ENCODE peak calls at places on chromosome 15, in five cellular contexts. R, W, Q, K and G are unnamed samples.

GRCh38 chr15:68658151-68658550 is 79.4 kb downstream of the CORO2B start:
- DNase-seq in R (no peak), W (no peak), Q (peak), K (no peak), G (no peak)

GRCh38 chr15:25345943-25346342 is 92.9 kb downstream of the UBE3A start:
- DNase-seq in R (peak), W (peak), Q (no peak), K (peak), G (peak)

GRCh38 chr15:25710184-25710583 is 152.9 kb downstream of the ATP10A start:
- DNase-seq in R (peak), W (peak), Q (no peak), K (no peak), G (peak)

GRCh38 chr15:87777054-87777498 is 479.5 kb downstream of the NTRK3 start:
- DNase-seq in R (no peak), W (peak), Q (no peak), K (peak), G (peak)

GRCh38 chr15:67033521-67033920 is 31.9 kb upstream of the SMAD3 start:
- DNase-seq in R (peak), W (no peak), Q (peak), K (no peak), G (no peak)

GRCh38 chr15:63389902-63390301 is 8.3 kb upstream of the CA12 start:
- DNase-seq in R (no peak), W (no peak), Q (peak), K (no peak), G (no peak)

GRCh38 chr15:41858756-41859155 is 20.1 kb downstream of the PLA2G4B start:
- DNase-seq in R (peak), W (no peak), Q (no peak), K (no peak), G (no peak)

GRCh38 chr15:38696120-38696727 is 131.6 kb upstream of the RASGRP1 start:
- DNase-seq in R (no peak), W (no peak), Q (no peak), K (peak), G (no peak)

GRCh38 chr15:28900892-28901586 is 15.3 kb downstream of the APBA2 start:
- DNase-seq in R (no peak), W (no peak), Q (no peak), K (no peak), G (no peak)

GRCh38 chr15:25437751-25438600 is 848 bp downstream of the UBE3A start:
- DNase-seq in R (peak), W (peak), Q (peak), K (peak), G (peak)

GRCh38 chr15:48733615-48734014 is 77.3 kb downstream of the CEP152 start:
- DNase-seq in R (no peak), W (no peak), Q (no peak), K (no peak), G (no peak)

GRCh38 chr15:98914626-98915025 is 93.0 kb downstream of the PGPEP1L start:
- DNase-seq in R (no peak), W (peak), Q (no peak), K (peak), G (no peak)

GRCh38 chr15:51853987-51854386 is 24.5 kb downstream of the TMOD3 start:
- DNase-seq in R (no peak), W (no peak), Q (no peak), K (no peak), G (no peak)

GRCh38 chr15:76711351-76711827 is 193.8 kb downstream of the SCAPER start:
- DNase-seq in R (no peak), W (no peak), Q (no peak), K (no peak), G (no peak)

GRCh38 chr15:63983071-63983711 is 63.1 kb downstream of the DAPK2 start:
- DNase-seq in R (peak), W (no peak), Q (no peak), K (no peak), G (peak)

GRCh38 chr15:52714968-52715367 is 35.8 kb upstream of the ATOSA start:
- DNase-seq in R (no peak), W (no peak), Q (no peak), K (no peak), G (no peak)

GRCh38 chr15:56286213-56286612 is 42.5 kb upstream of the RFX7 start:
- DNase-seq in R (peak), W (no peak), Q (no peak), K (no peak), G (no peak)

GRCh38 chr15:72846027-72846426 is 62.5 kb upstream of the ADPGK start:
- DNase-seq in R (no peak), W (peak), Q (no peak), K (no peak), G (no peak)

GRCh38 chr15:68595761-68596160 is 17.0 kb downstream of the CORO2B start:
- DNase-seq in R (no peak), W (no peak), Q (peak), K (no peak), G (no peak)

GRCh38 chr15:70375006-70375409 is 277.3 kb upstream of the TLE3 start:
- DNase-seq in R (no peak), W (peak), Q (no peak), K (peak), G (no peak)

GRCh38 chr15:25954398-25954797 is 91.3 kb upstream of the ATP10A start:
- DNase-seq in R (no peak), W (no peak), Q (no peak), K (no peak), G (no peak)

GRCh38 chr15:65146438-65146837 is 12.8 kb upstream of the PDCD7 start:
- DNase-seq in R (no peak), W (no peak), Q (no peak), K (no peak), G (no peak)

GRCh38 chr15:58771621-58772235 is 626 bp downstream of the MINDY2 start:
- DNase-seq in R (peak), W (peak), Q (no peak), K (peak), G (peak)

GRCh38 chr15:96181873-96182301 is 148.6 kb upstream of the NR2F2 start:
- DNase-seq in R (no peak), W (peak), Q (peak), K (peak), G (no peak)

GRCh38 chr15:94306700-94307650 is 75.6 kb downstream of the MCTP2 start:
- DNase-seq in R (no peak), W (peak), Q (no peak), K (peak), G (no peak)

GRCh38 chr15:63420333-63420741 is 38.7 kb upstream of the CA12 start:
- DNase-seq in R (no peak), W (peak), Q (no peak), K (no peak), G (no peak)

GRCh38 chr15:40985541-40986330 is 32.5 kb downstream of the CHAC1 start:
- DNase-seq in R (no peak), W (no peak), Q (no peak), K (peak), G (no peak)

GRCh38 chr15:67805008-67805681 is 20.2 kb upstream of the SKOR1 start:
- DNase-seq in R (no peak), W (no peak), Q (no peak), K (no peak), G (no peak)

GRCh38 chr15:77500986-77501385 is 80.3 kb downstream of the HMG20A start:
- DNase-seq in R (no peak), W (peak), Q (no peak), K (peak), G (no peak)

GRCh38 chr15:70596354-70597055 is 166.9 kb downstream of the UACA start:
- DNase-seq in R (no peak), W (peak), Q (no peak), K (peak), G (no peak)

GRCh38 chr15:62946940-62947339 is 95.6 kb upstream of the TPM1 start:
- DNase-seq in R (no peak), W (no peak), Q (no peak), K (no peak), G (no peak)

GRCh38 chr15:54033954-54034458 is 55.8 kb downstream of the UNC13C start:
- DNase-seq in R (no peak), W (no peak), Q (no peak), K (no peak), G (peak)

DNA sequence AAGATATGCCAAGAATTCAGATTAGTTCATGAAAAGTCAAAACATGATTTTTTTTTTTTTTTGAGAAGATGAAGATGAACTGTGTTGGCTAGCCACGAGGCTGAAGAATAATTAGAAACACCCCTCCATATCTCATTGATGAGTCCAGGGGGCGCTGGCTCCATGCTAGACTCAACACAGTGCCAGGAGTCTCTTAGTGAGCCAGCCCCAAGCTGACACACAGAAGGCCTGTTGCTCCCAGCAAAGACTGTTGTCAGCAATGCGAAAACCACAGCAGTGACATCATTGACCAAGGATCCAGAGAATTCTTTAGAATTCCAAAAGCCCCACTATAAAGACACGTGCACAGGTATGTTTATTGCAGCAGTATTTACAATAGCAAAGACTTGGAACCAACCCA is 185.2 kb downstream of the ANXA2 start:
- DNase-seq in R (peak), W (no peak), Q (no peak), K (peak), G (no peak)
- TF ChIP-seq CTCF in R (no peak), W (no peak), Q (no peak), K (peak), G (no peak)

GRCh38 chr15:75682181-75683135 is 30.2 kb downstream of the CSPG4 start:
- DNase-seq in R (no peak), W (no peak), Q (no peak), K (no peak), G (no peak)
- TF ChIP-seq CTCF in R (no peak), W (no peak), Q (no peak), K (no peak), G (no peak)

GRCh38 chr15:90343391-90343790 is 8.7 kb upstream of the ZNF774 start:
- DNase-seq in R (no peak), W (peak), Q (no peak), K (no peak), G (no peak)

GRCh38 chr15:90342655-90343054 is 9.4 kb upstream of the ZNF774 start:
- DNase-seq in R (no peak), W (no peak), Q (no peak), K (no peak), G (no peak)

GRCh38 chr15:90338483-90338980 is 13.6 kb upstream of the ZNF774 start:
- DNase-seq in R (no peak), W (no peak), Q (no peak), K (no peak), G (no peak)

GRCh38 chr15:90337256-90337655 is 14.8 kb upstream of the ZNF774 start:
- DNase-seq in R (no peak), W (no peak), Q (no peak), K (no peak), G (no peak)

GRCh38 chr15:90340345-90340744 is 11.7 kb upstream of the ZNF774 start:
- DNase-seq in R (peak), W (no peak), Q (no peak), K (no peak), G (no peak)
- TF ChIP-seq CTCF in R (no peak), W (no peak), Q (no peak), K (no peak), G (no peak)

GRCh38 chr15:93080451-93080850 is 8.6 kb downstream of the RGMA start:
- DNase-seq in R (no peak), W (no peak), Q (no peak), K (no peak), G (no peak)

GRCh38 chr15:93087825-93088199 is 1.2 kb downstream of the RGMA start:
- DNase-seq in R (peak), W (peak), Q (peak), K (peak), G (peak)

GRCh38 chr15:93086791-93087190 is 2.2 kb downstream of the RGMA start:
- DNase-seq in R (no peak), W (no peak), Q (no peak), K (no peak), G (no peak)

GRCh38 chr15:93081399-93081798 is 7.6 kb downstream of the RGMA start:
- DNase-seq in R (no peak), W (no peak), Q (no peak), K (no peak), G (no peak)

GRCh38 chr15:93082861-93083260 is 6.2 kb downstream of the RGMA start:
- DNase-seq in R (no peak), W (no peak), Q (no peak), K (no peak), G (no peak)
- TF ChIP-seq CTCF in R (no peak), W (no peak), Q (no peak), K (no peak), G (no peak)

GRCh38 chr15:31342781-31343626 is 16.4 kb downstream of the KLF13 start:
- DNase-seq in R (peak), W (no peak), Q (no peak), K (no peak), G (no peak)
- TF ChIP-seq CTCF in R (no peak), W (no peak), Q (no peak), K (no peak), G (no peak)

GRCh38 chr15:57306944-57307411 is 69.3 kb upstream of the CGNL1 start:
- DNase-seq in R (no peak), W (no peak), Q (peak), K (no peak), G (no peak)
- TF ChIP-seq CTCF in R (peak), W (no peak), Q (no peak), K (no peak), G (no peak)

GRCh38 chr15:74253276-74253921 is 17.3 kb downstream of the CCDC33 start:
- DNase-seq in R (no peak), W (no peak), Q (no peak), K (no peak), G (peak)
- TF ChIP-seq CTCF in R (no peak), W (no peak), Q (no peak), K (no peak), G (no peak)

GRCh38 chr15:85501574-85501973 is 121.2 kb downstream of the AKAP13 start:
- DNase-seq in R (no peak), W (no peak), Q (no peak), K (no peak), G (no peak)
- TF ChIP-seq CTCF in R (no peak), W (no peak), Q (no peak), K (no peak), G (no peak)

DNA sequence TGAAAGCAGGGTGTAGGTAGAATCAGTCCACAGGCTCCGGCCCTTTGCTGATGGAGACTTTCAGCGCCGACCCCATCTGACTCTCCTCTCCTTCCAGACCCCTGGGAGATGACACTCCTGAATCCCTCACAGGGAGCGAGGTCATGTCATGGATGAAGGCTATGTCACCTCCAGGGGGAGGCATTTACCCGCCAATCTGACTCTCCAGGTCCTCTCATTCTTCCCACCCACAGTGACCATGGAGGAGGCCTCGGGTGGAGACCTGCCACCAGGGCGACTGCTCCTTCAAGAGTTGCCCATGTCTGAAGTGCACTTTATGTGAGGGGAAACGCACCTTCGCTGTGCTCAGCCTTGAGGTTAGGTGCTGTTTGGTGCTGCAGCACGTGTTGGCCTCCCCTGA is 112.7 kb downstream of the KLF13 start:
- DNase-seq in R (peak), W (no peak), Q (no peak), K (no peak), G (peak)
- TF ChIP-seq CTCF in R (no peak), W (no peak), Q (no peak), K (no peak), G (no peak)